ENCODE peak calls at places on chromosomes 12 and 14, in nine cellular contexts. X is Calu3; Q is nucleus accumbens; N is GM19239; U is GM04503; A is activated gamma-delta T cell treated with anti-CD3 and anti-CD28 coated beads, Interleukin-2, amount 50 U/mL, for 16 hours; G is activated CD4-positive, alpha-beta T cell treated with anti-CD3 and anti-CD28 coated beads, Interleukin-2, amount 50 U/mL, for 1 hour; Y is dermis microvascular lymphatic vessel endothelial cell; B is progenitor cell of endocrine pancreas. J is an unnamed sample.

GRCh38 chr12:124152733-124153132 is 142.2 kb upstream of the RFLNA start:
- DNase-seq in X (no peak), Q (no peak), N (no peak), U (no peak), A (no peak), G (no peak), Y (no peak), B (no peak), J (no peak)

GRCh38 chr14:61925043-61925442 is 162.8 kb downstream of the SNAPC1 start:
- DNase-seq in X (peak), Q (peak), N (no peak), U (no peak), A (no peak), G (no peak), Y (no peak), B (no peak), J (no peak)

GRCh38 chr12:3743803-3744202 is 9.1 kb downstream of the CRACR2A start:
- DNase-seq in X (no peak), Q (no peak), N (no peak), U (no peak), A (no peak), G (no peak), Y (no peak), B (no peak), J (no peak)

GRCh38 chr12:12212769-12213168 is 54.1 kb downstream of the LRP6 start:
- DNase-seq in X (peak), Q (no peak), N (no peak), U (no peak), A (no peak), G (no peak), Y (no peak), B (no peak), J (no peak)

GRCh38 chr12:33942172-33942571 is 80.1 kb upstream of the ALG10 start:
- DNase-seq in X (no peak), Q (no peak), N (no peak), U (no peak), A (no peak), G (no peak), Y (no peak), B (no peak), J (no peak)

GRCh38 chr14:81433378-81433777 is 33.3 kb upstream of the STON2 start:
- DNase-seq in X (no peak), Q (no peak), N (no peak), U (no peak), A (no peak), G (no peak), Y (no peak), B (no peak), J (no peak)

GRCh38 chr12:23368590-23368989 is 580.9 kb downstream of the SOX5 start:
- DNase-seq in X (no peak), Q (no peak), N (no peak), U (no peak), A (no peak), G (no peak), Y (no peak), B (no peak), J (no peak)

GRCh38 chr14:69636051-69636639 is 24.7 kb downstream of the SUSD6 start:
- DNase-seq in X (no peak), Q (no peak), N (no peak), U (no peak), A (peak), G (no peak), Y (no peak), B (no peak), J (no peak)

GRCh38 chr14:89137514-89138163 is 279.4 kb downstream of the FOXN3 start:
- DNase-seq in X (peak), Q (no peak), N (no peak), U (peak), A (no peak), G (no peak), Y (no peak), B (no peak), J (no peak)

GRCh38 chr14:55077155-55077554 is 25.7 kb downstream of the MAPK1IP1L start:
- DNase-seq in X (peak), Q (no peak), N (no peak), U (no peak), A (no peak), G (no peak), Y (no peak), B (no peak), J (peak)

GRCh38 chr14:98899441-98899840 is 372.6 kb downstream of the BCL11B start:
- DNase-seq in X (no peak), Q (no peak), N (no peak), U (no peak), A (no peak), G (no peak), Y (no peak), B (no peak), J (no peak)

GRCh38 chr14:96271421-96271762 is 15.4 kb downstream of the BDKRB1 start:
- DNase-seq in X (no peak), Q (no peak), N (no peak), U (no peak), A (no peak), G (no peak), Y (no peak), B (no peak), J (no peak)

GRCh38 chr14:79580908-79581307 is 630.4 kb downstream of the DIO2 start:
- DNase-seq in X (no peak), Q (no peak), N (no peak), U (no peak), A (no peak), G (no peak), Y (no peak), B (no peak), J (no peak)

GRCh38 chr12:48750769-48751356 is 34.4 kb upstream of the CCNT1 start:
- DNase-seq in X (no peak), Q (no peak), N (no peak), U (no peak), A (no peak), G (no peak), Y (no peak), B (no peak), J (no peak)

GRCh38 chr14:84493779-84494178 is 1036.2 kb upstream of the FLRT2 start:
- DNase-seq in X (no peak), Q (no peak), N (no peak), U (no peak), A (no peak), G (no peak), Y (no peak), B (no peak), J (no peak)

GRCh38 chr14:32367501-32367900 is 38.4 kb downstream of the AKAP6 start:
- DNase-seq in X (no peak), Q (no peak), N (no peak), U (no peak), A (no peak), G (no peak), Y (no peak), B (no peak), J (no peak)

GRCh38 chr12:54444202-54444601 is 25.1 kb upstream of the ITGA5 start:
- DNase-seq in X (no peak), Q (no peak), N (no peak), U (no peak), A (no peak), G (no peak), Y (no peak), B (no peak), J (no peak)

GRCh38 chr12:2615665-2616387 is 178.9 kb upstream of the FKBP4 start:
- DNase-seq in X (no peak), Q (no peak), N (no peak), U (no peak), A (no peak), G (no peak), Y (no peak), B (no peak), J (no peak)

GRCh38 chr14:33085799-33086198 is 147.1 kb downstream of the NPAS3 start:
- DNase-seq in X (no peak), Q (no peak), N (no peak), U (no peak), A (no peak), G (no peak), Y (no peak), B (no peak), J (no peak)

GRCh38 chr14:67260114-67260513 is 18.9 kb downstream of the PALS1 start:
- DNase-seq in X (no peak), Q (no peak), N (no peak), U (no peak), A (no peak), G (no peak), Y (no peak), B (no peak), J (no peak)

GRCh38 chr12:107328442-107329133 is 235.2 kb upstream of the CRY1 start:
- DNase-seq in X (peak), Q (no peak), N (no peak), U (no peak), A (no peak), G (no peak), Y (no peak), B (no peak), J (no peak)

GRCh38 chr12:124445121-124445718 is 122.2 kb downstream of the NCOR2 start:
- DNase-seq in X (no peak), Q (no peak), N (no peak), U (no peak), A (no peak), G (no peak), Y (no peak), B (no peak), J (no peak)

GRCh38 chr12:125203145-125203765 is 138.0 kb downstream of the AACS start:
- DNase-seq in X (peak), Q (no peak), N (no peak), U (no peak), A (no peak), G (no peak), Y (no peak), B (no peak), J (no peak)

GRCh38 chr14:50875359-50876090 is 3.7 kb downstream of the ABHD12B start:
- DNase-seq in X (no peak), Q (peak), N (peak), U (no peak), A (peak), G (peak), Y (no peak), B (no peak), J (no peak)